ENCODE peak calls at places on chromosome 21, in four cellular contexts. B is CD8-positive, alpha-beta T cell; N is dorsolateral prefrontal cortex; Z is endothelial cell of umbilical vein. M is an unnamed sample.

GRCh38 chr21:32940079-32941014 is 85.4 kb upstream of the OLIG2 start:
- DNase-seq in Z (peak), B (no peak), N (no peak), M (peak)

GRCh38 chr21:44436958-44437357 is 18.4 kb upstream of the LRRC3 start:
- DNase-seq in Z (no peak), B (no peak), N (peak), M (no peak)

GRCh38 chr21:44407493-44407892 is 47.8 kb upstream of the LRRC3 start:
- DNase-seq in N (no peak), B (no peak), Z (no peak), M (no peak)

GRCh38 chr21:21268885-21269284 is 270.7 kb downstream of the NCAM2 start:
- DNase-seq in B (no peak), Z (no peak), N (no peak), M (no peak)

GRCh38 chr21:42389449-42389835 is 6.4 kb downstream of the TMPRSS3 start:
- DNase-seq in Z (no peak), B (no peak), N (no peak), M (no peak)

GRCh38 chr21:31658053-31658452 is 1.4 kb upstream of the SOD1 start:
- DNase-seq in Z (no peak), B (no peak), N (no peak), M (no peak)

GRCh38 chr21:17550671-17551308 is 37.9 kb downstream of the CXADR start:
- DNase-seq in N (no peak), B (no peak), Z (no peak), M (no peak)

GRCh38 chr21:33855190-33855589 is 60.4 kb downstream of the ATP5PO start:
- DNase-seq in Z (no peak), B (no peak), N (no peak), M (no peak)

GRCh38 chr21:31098576-31099005 is 60.3 kb upstream of the KRTAP19-8 start:
- DNase-seq in N (peak), B (peak), Z (peak), M (peak)

GRCh38 chr21:17051054-17051453 is 461.8 kb upstream of the CXADR start:
- DNase-seq in N (no peak), B (no peak), Z (no peak), M (no peak)

GRCh38 chr21:23853796-23854379 is 1753.4 kb downstream of the MRPL39 start:
- DNase-seq in N (no peak), Z (peak), B (no peak), M (peak)

DNA sequence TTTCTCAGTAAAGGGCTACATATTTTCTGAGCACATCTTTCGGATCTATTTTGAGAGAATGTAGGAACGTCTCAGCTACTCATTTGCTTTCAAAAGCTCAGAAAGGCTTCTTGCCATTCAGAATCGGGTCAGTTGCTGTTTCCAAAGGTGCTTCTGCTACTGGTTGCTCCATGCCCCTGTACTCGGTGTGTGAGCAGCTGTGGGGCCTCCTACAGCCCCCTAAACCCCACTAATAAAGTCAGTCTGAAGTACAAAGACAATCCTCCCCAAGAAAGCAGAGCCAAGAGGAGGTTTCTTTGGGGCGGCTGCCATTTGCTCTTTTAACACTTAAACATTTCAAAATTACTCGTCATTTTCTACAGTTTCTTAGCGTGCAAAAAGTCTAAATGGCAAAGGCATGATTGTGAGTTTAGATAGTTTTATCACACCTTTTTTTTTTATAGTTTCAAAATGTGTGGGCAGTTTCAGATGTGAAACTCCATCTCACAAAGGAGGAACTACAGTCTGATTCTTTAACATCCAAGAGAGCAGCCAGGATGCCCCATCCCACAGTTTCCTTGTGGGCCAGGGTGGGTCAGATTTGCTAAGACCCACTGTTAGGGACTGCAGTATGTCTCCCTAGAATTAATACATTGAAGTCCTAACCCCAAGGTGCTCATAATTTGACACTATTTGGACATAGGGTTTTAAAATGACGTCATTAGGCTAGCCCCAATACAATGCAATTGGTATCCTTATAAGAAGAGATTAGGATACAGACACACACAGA is 4.1 kb downstream of the RUNX1 start:
- DNase-seq in B (no peak), Z (no peak), N (no peak), M (no peak)
- TF ChIP-seq CTCF in B (no peak), Z (no peak), N (no peak), M (no peak)

DNA sequence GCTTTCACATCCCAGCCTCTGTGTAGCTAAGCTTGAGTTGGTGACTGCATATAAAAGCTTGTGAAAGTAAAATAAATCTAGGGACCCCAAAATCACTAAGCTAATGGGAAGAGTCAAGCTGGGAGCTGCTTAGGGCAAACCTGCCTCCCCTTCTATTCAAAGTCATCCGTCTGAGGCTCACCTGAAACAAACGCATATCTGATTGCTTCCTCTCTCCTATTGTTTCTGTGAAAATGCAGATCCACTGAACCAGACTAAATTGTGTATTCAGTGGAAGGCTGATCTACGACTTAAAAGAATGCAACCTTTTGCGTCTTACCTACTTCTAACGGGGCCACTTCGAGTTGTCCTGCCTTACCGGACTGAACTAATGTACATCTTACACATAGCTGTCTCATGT is 70.3 kb downstream of the LTN1 start:
- DNase-seq in B (no peak), N (no peak), Z (no peak), M (no peak)
- H3K4me3 ChIP-seq in B (no peak), N (no peak), Z (no peak), M (no peak)

DNA sequence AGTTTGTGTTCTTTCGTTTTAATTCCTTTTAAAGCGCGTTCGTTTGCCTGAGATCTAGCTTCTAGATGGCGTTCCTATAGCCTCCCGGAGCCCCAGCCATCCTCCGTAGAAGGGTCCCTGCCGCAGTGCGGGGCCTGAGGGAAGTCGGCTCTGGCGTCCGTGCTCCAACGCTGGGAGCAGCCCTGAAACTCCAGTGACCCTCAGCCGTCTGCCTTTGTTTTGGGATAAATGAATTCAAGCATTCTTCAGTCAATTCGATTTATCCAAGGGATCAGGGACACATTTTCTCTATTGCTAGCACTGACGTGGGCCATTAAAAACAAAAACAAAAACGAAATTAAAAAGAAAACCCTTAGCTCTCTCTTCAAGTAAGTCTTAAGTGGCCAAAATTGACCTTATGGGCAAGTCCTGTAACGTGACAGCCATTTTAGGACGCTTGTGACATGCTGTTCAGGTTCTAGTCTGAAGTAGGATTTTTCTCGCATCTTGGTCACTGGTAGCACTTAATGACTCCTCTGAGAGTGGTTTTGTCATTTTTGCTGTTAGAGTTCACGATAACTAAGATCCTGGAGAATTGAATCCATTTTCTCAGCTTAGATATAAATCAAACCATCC is 757 bp upstream of the HSPA13 start:
- DNase-seq in Z (no peak), B (no peak), N (no peak), M (no peak)
- TF ChIP-seq CTCF in Z (no peak), B (no peak), N (no peak), M (no peak)

DNA sequence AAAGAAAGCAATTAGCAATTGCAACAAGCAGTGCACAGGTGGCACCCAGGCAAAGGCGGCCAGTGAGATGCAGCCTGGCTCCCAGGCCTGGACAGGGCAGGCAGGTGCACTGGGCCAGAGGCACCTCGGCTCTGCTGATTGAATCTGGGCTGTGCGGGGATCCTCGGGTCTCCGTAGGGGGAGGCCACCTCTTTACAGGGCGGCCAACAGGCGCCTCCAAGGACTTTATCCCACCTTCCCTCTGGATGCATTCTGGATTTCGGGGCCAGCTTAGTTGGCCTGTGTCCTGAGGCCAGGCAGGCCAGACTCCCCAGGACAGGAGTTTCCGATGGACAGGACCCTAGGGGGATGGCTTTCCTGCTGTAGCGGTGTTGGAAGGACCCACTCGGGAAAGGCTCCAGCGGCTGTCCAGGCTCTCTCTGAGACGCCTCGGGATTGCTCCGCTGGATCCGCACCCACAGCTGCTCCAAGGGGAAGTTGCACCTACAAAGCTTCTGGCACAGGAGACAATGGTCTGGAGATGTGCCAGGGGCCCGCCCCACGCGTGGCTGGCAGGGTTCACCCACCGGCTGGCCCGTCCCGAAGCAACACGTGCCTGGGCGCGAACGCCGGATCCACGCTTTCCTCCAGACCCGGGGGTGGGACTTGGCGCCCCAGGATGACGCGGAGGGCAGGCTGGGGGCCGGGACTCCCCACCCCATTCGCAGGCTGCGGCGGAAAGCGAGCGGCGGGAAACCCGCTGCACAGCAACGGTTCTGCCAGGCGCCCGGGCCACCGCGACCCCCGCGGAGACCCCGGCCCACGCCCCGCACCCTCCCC is 810 bp downstream of the SLC19A1 start:
- DNase-seq in B (peak), N (peak), Z (peak), M (peak)
- H3K4me3 ChIP-seq in B (peak), N (peak), Z (peak), M (peak)

GRCh38 chr21:26554365-26554764 is 18.7 kb downstream of the CYYR1 start:
- DNase-seq in Z (no peak), B (no peak), N (no peak), M (no peak)

GRCh38 chr21:26557106-26557505 is 16.0 kb downstream of the CYYR1 start:
- DNase-seq in N (no peak), Z (no peak), B (no peak), M (no peak)

GRCh38 chr21:26555554-26555953 is 17.5 kb downstream of the CYYR1 start:
- DNase-seq in N (no peak), Z (no peak), B (no peak), M (no peak)

GRCh38 chr21:26550357-26550756 is 22.7 kb downstream of the CYYR1 start:
- DNase-seq in N (no peak), B (no peak), Z (no peak), M (peak)

DNA sequence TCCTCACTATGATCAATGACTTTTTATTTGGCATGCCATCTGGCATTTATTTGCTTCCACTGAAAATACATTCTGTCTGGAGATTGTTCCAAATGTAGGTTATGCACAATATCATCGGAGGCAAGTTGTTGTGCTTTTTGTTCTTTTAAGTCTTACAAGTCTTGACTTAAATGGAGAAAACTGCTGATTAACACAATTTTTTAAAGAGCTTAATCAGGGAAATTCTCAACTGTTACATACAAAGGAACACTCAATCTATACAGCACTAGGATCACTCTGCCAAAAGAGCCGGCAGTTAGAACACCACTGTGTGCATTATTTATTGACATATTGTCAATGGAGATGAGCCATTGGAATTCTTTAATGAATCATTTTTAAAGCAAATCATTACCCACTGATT is 19.2 kb downstream of the CYYR1 start:
- DNase-seq in N (no peak), B (no peak), Z (no peak), M (no peak)
- TF ChIP-seq CTCF in N (no peak), B (no peak), Z (no peak), M (no peak)